ENCODE peak calls at places on chromosome 17, in eight cellular contexts. C, A, E, K, Q, V, M and I are unnamed samples. For H3K4me1 and H3K36me3, the result is how much of the 10 kb centered on the place peaks cover.

GRCh38 chr17:71192848-71193247 is 928.0 kb upstream of the SOX9 start:
- DNase-seq in C (no peak), A (no peak), E (peak), K (peak), Q (no peak), V (no peak), M (no peak), I (no peak)

GRCh38 chr17:40862985-40863733 is 3.9 kb downstream of the KRT12 start:
- DNase-seq in C (no peak), A (no peak), E (peak), K (no peak), Q (peak), V (no peak), M (no peak), I (no peak)

GRCh38 chr17:67484261-67484660 is 107.2 kb downstream of the PITPNC1 start:
- DNase-seq in C (no peak), A (no peak), E (no peak), K (no peak), Q (no peak), V (no peak), M (no peak), I (no peak)

GRCh38 chr17:57107498-57108101 is 22.6 kb downstream of the AKAP1 start:
- DNase-seq in C (no peak), A (peak), E (peak), K (no peak), Q (no peak), V (peak), M (no peak), I (no peak)

GRCh38 chr17:4162775-4163498 is 19.9 kb downstream of the CYB5D2 start:
- DNase-seq in C (no peak), A (no peak), E (peak), K (peak), Q (no peak), V (no peak), M (no peak), I (no peak)

GRCh38 chr17:79951361-79952264 is 84.1 kb downstream of the TBC1D16 start:
- DNase-seq in C (no peak), A (no peak), E (peak), K (peak), Q (peak), V (peak), M (no peak), I (peak)

GRCh38 chr17:45368661-45369060 is 51.8 kb upstream of the MAP3K14 start:
- DNase-seq in C (no peak), A (no peak), E (peak), K (peak), Q (no peak), V (no peak), M (no peak), I (no peak)

GRCh38 chr17:66459811-66460270 is 157.4 kb downstream of the PRKCA start:
- DNase-seq in C (no peak), A (no peak), E (peak), K (peak), Q (no peak), V (no peak), M (peak), I (no peak)

GRCh38 chr17:58402679-58403078 is 14.7 kb downstream of the RNF43 start:
- DNase-seq in C (no peak), A (no peak), E (no peak), K (no peak), Q (no peak), V (no peak), M (no peak), I (no peak)

GRCh38 chr17:57499648-57500049 is 243.3 kb downstream of the MSI2 start:
- DNase-seq in C (no peak), A (no peak), E (peak), K (no peak), Q (no peak), V (no peak), M (no peak), I (no peak)

GRCh38 chr17:7927596-7927995 is 2.1 kb downstream of the KCNAB3 start:
- DNase-seq in C (no peak), A (no peak), E (no peak), K (no peak), Q (no peak), V (no peak), M (no peak), I (no peak)

GRCh38 chr17:79223953-79224352 is 149.3 kb downstream of the ENGASE start:
- DNase-seq in C (no peak), A (no peak), E (no peak), K (no peak), Q (peak), V (no peak), M (no peak), I (no peak)

GRCh38 chr17:47225911-47226688 is 17.0 kb downstream of the MYL4 start:
- DNase-seq in C (no peak), A (no peak), E (peak), K (peak), Q (no peak), V (no peak), M (no peak), I (no peak)

GRCh38 chr17:4163951-4164350 is 21.0 kb downstream of the CYB5D2 start:
- DNase-seq in C (no peak), A (no peak), E (no peak), K (peak), Q (no peak), V (no peak), M (peak), I (no peak)

GRCh38 chr17:37824534-37825485 is 80.0 kb upstream of the HNF1B start:
- DNase-seq in C (no peak), A (no peak), E (peak), K (peak), Q (no peak), V (no peak), M (peak), I (no peak)
- H3K4me1 ChIP-seq in C (half or more), A (under half), E (under half), K (under half), Q (under half), V (under half), M (under half), I (under half)

GRCh38 chr17:18185832-18186231 is 2.2 kb downstream of the ALKBH5 start:
- DNase-seq in C (no peak), A (no peak), E (peak), K (peak), Q (no peak), V (no peak), M (no peak), I (no peak)
- H3K36me3 ChIP-seq in C (under half), A (under half), E (under half), K (under half), Q (under half), V (under half), M (under half), I (under half)

GRCh38 chr17:48567646-48568354 is 10.3 kb downstream of the HOXB4 start:
- DNase-seq in C (no peak), A (no peak), E (no peak), K (no peak), Q (no peak), V (peak), M (no peak), I (no peak)

GRCh38 chr17:48571024-48571818 is 6.9 kb downstream of the HOXB4 start:
- DNase-seq in C (no peak), A (no peak), E (peak), K (peak), Q (no peak), V (peak), M (no peak), I (no peak)

GRCh38 chr17:48568499-48569259 is 9.5 kb downstream of the HOXB4 start:
- DNase-seq in C (no peak), A (no peak), E (peak), K (peak), Q (no peak), V (peak), M (no peak), I (no peak)

GRCh38 chr17:48570325-48571023 is 7.7 kb downstream of the HOXB4 start:
- DNase-seq in C (no peak), A (no peak), E (peak), K (peak), Q (no peak), V (peak), M (no peak), I (no peak)

GRCh38 chr17:48569676-48570324 is 8.3 kb downstream of the HOXB4 start:
- DNase-seq in C (no peak), A (no peak), E (peak), K (peak), Q (no peak), V (peak), M (no peak), I (no peak)
- H3K4me3 ChIP-seq in C (no peak), A (no peak), E (no peak), K (peak), Q (no peak), V (no peak), M (no peak), I (no peak)

GRCh38 chr17:63682981-63683380 is 16.9 kb downstream of the LIMD2 start:
- DNase-seq in C (no peak), A (no peak), E (no peak), K (no peak), Q (no peak), V (no peak), M (no peak), I (no peak)

GRCh38 chr17:63685021-63685420 is 14.9 kb downstream of the LIMD2 start:
- DNase-seq in C (no peak), A (no peak), E (no peak), K (no peak), Q (no peak), V (no peak), M (no peak), I (no peak)

GRCh38 chr17:63681530-63681929 is 18.4 kb downstream of the LIMD2 start:
- DNase-seq in C (no peak), A (no peak), E (no peak), K (no peak), Q (no peak), V (no peak), M (peak), I (no peak)

GRCh38 chr17:63680700-63681099 is 19.2 kb downstream of the LIMD2 start:
- DNase-seq in C (no peak), A (no peak), E (no peak), K (no peak), Q (no peak), V (no peak), M (no peak), I (no peak)

DNA sequence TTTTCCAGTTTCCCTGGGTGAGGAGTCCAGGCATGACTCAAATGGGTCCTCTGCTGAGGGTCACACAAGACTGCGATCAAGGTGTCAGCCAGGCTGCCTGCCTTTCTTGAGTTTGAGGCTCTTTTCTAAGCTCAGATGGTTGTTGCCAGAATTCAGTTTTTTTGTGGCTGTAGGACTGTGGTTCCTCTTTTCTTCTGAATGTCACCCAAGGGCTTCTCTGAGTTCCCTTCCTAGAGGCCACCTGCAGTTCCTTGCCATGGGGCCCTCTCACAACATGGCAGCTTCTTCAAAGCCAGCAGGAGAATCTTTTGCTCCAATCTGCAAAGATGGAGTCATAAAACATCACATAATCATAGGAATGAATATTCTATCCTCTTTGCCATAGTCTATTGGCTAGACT is 17.5 kb downstream of the LIMD2 start:
- DNase-seq in C (no peak), A (no peak), E (no peak), K (no peak), Q (no peak), V (no peak), M (no peak), I (no peak)
- H3K4me1 ChIP-seq in C (under half), A (under half), E (under half), K (under half), Q (under half), V (under half), M (under half), I (under half)

GRCh38 chr17:68515238-68515637 is 3.0 kb downstream of the PRKAR1A start:
- DNase-seq in C (no peak), A (no peak), E (no peak), K (no peak), Q (no peak), V (no peak), M (no peak), I (no peak)
- H3K36me3 ChIP-seq in C (under half), A (under half), E (under half), K (under half), Q (half or more), V (under half), M (under half), I (under half)

DNA sequence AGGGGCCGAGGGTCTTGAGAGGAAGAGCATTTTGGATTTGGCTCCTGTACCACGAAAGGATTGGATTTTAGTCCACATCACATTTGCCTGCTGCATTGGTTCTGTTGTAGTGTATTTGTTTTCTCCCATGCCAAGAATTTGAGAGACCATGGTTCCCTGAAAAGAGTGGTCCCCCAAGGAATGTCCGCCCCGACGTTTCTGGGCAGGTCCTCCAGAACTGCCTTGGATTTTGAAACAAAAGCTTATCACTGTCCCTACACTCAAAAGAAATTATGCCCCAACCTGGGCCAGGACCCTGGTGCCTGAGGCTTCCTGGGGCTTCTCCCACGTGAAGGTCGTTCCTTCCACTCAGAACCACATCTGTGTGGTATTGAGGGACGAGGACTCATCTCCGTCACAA is 10.8 kb downstream of the NTN1 start:
- DNase-seq in C (no peak), A (no peak), E (no peak), K (no peak), Q (no peak), V (no peak), M (no peak), I (no peak)
- H3K4me3 ChIP-seq in C (no peak), A (no peak), E (no peak), K (no peak), Q (no peak), V (no peak), M (no peak), I (no peak)